ENCODE peak calls at places on chromosomes 13 and 19, in ten cellular contexts. U is body of pancreas, G is heart left ventricle, J is IMR-90, K is HCT116, Y is GM12878, S is A549, W is gastrocnemius medialis, H is HepG2, D is upper lobe of left lung. P is an unnamed sample.
A peak's percentile ranks its signal among the peaks of the same experiment; 100 is the strongest.

GRCh38 chr13:97286317-97287046 is 64.3 kb downstream of the MBNL2 start:
- ATAC-seq in W (peak; percentile 55), D (no peak), S (no peak), G (no peak), H (no peak), Y (no peak), J (no peak), K (no peak), U (no peak), P (no peak)

GRCh38 chr19:51448011-51448744 is 10.1 kb downstream of the SIGLEC8 start:
- ATAC-seq in G (no peak), S (no peak), J (no peak), K (no peak), H (no peak), Y (no peak), W (no peak), D (no peak), U (no peak), P (no peak)

GRCh38 chr13:66926851-66927524 is 303.1 kb downstream of the PCDH9 start:
- ATAC-seq in W (no peak), D (no peak), J (peak; percentile 60), Y (no peak), U (no peak), S (no peak), K (no peak), H (no peak), G (no peak), P (no peak)

GRCh38 chr19:38718747-38719543 is 25.3 kb downstream of the CAPN12 start:
- ATAC-seq in K (peak; percentile 51), J (peak; percentile 18), G (peak; percentile 44), Y (no peak), U (peak; percentile 61), S (peak; percentile 30), D (peak; percentile 44), W (peak; percentile 31), H (peak; percentile 9), P (peak; percentile 60)

GRCh38 chr19:4456566-4456842 is 1.1 kb downstream of the UBXN6 start:
- ATAC-seq in H (no peak), J (peak; percentile 37), D (peak; percentile 3), U (no peak), K (no peak), W (peak; percentile 4), S (no peak), G (peak; percentile 13), Y (no peak), P (peak; percentile 20)

GRCh38 chr19:49423985-49424303 is 703 bp upstream of the PTH2 start:
- ATAC-seq in Y (peak; percentile 20), D (no peak), S (no peak), W (no peak), G (no peak), U (no peak), J (no peak), K (no peak), H (no peak), P (no peak)

GRCh38 chr13:77448689-77449088 is 86.8 kb upstream of the SCEL start:
- ATAC-seq in W (no peak), D (no peak), U (no peak), Y (peak; percentile 74), G (no peak), K (no peak), J (no peak), H (no peak), S (no peak), P (no peak)

GRCh38 chr19:45597425-45598111 is 4.4 kb downstream of the GPR4 start:
- ATAC-seq in H (no peak), J (no peak), S (no peak), Y (no peak), G (peak; percentile 46), K (no peak), W (no peak), D (no peak), U (no peak), P (no peak)

GRCh38 chr19:12985049-12985776 is 10.1 kb upstream of the NFIX start:
- ATAC-seq in K (peak; percentile 78), U (peak; percentile 53), W (peak; percentile 93), S (peak; percentile 6), G (peak; percentile 58), H (peak; percentile 81), Y (peak; percentile 87), D (peak; percentile 79), J (no peak), P (peak; percentile 44)

GRCh38 chr13:75812751-75813181 is 176.6 kb downstream of the LMO7 start:
- ATAC-seq in G (peak; percentile 66), K (no peak), W (peak; percentile 40), H (no peak), S (no peak), U (peak; percentile 38), J (no peak), Y (no peak), D (no peak), P (no peak)

GRCh38 chr13:112053744-112054615 is 13.0 kb upstream of the SOX1 start:
- ATAC-seq in U (no peak), D (no peak), W (no peak), K (no peak), Y (no peak), S (no peak), G (no peak), J (no peak), H (no peak), P (no peak)

GRCh38 chr19:10399878-10400277 is 3.5 kb downstream of the CDC37 start:
- ATAC-seq in D (no peak), Y (no peak), U (no peak), J (no peak), G (peak; percentile 33), K (no peak), S (no peak), H (no peak), W (peak; percentile 28), P (no peak)

GRCh38 chr13:42812311-42812710 is 30.9 kb downstream of the FAM216B start:
- ATAC-seq in U (no peak), G (no peak), Y (peak; percentile 51), S (no peak), H (peak; percentile 62), K (no peak), J (no peak), D (no peak), W (no peak), P (no peak)

GRCh38 chr13:46817081-46817480 is 20.1 kb upstream of the ESD start:
- ATAC-seq in S (no peak), W (no peak), Y (no peak), J (no peak), D (no peak), U (no peak), K (no peak), H (no peak), G (no peak), P (no peak)

GRCh38 chr19:19599190-19599535 is 19.3 kb downstream of the PBX4 start:
- ATAC-seq in G (no peak), S (no peak), U (no peak), J (no peak), Y (no peak), D (no peak), H (no peak), W (no peak), K (no peak), P (no peak)

GRCh38 chr19:8610928-8611284 is 391 bp upstream of the ADAMTS10 start:
- ATAC-seq in S (no peak), Y (no peak), G (no peak), H (no peak), J (no peak), D (no peak), W (no peak), U (no peak), K (no peak), P (no peak)

GRCh38 chr19:8611890-8612806 is 1.6 kb upstream of the ADAMTS10 start:
- ATAC-seq in U (peak; percentile 16), D (no peak), S (peak; percentile 70), H (no peak), G (peak; percentile 70), K (no peak), Y (peak; percentile 22), W (peak; percentile 17), J (no peak), P (peak; percentile 64)

GRCh38 chr19:8612807-8613171 is 2.3 kb upstream of the ADAMTS10 start:
- ATAC-seq in G (no peak), K (no peak), J (no peak), D (no peak), H (no peak), U (no peak), S (no peak), Y (peak; percentile 33), W (no peak), P (no peak)

GRCh38 chr19:8610041-8610927 is at the start of gene ADAMTS10:
- ATAC-seq in W (no peak), H (no peak), Y (no peak), S (peak; percentile 14), U (peak; percentile 23), J (peak; percentile 13), K (peak; percentile 35), D (no peak), G (peak; percentile 3), P (peak; percentile 32)

GRCh38 chr19:8611391-8611883 is 922 bp upstream of the ADAMTS10 start:
- ATAC-seq in H (no peak), J (no peak), Y (no peak), W (no peak), D (no peak), K (no peak), U (no peak), S (no peak), G (no peak), P (no peak)
- H3K27ac ChIP-seq in H (no peak overlapping the region), J (no peak overlapping the region), Y (no peak overlapping the region), W (peak overlapping the region; percentile 41), D (peak overlapping the region; percentile 42), K (no peak overlapping the region), U (peak overlapping the region; percentile 23), S (peak overlapping the region; percentile 99), G (peak overlapping the region; percentile 49), P (peak overlapping the region; percentile 75)

DNA sequence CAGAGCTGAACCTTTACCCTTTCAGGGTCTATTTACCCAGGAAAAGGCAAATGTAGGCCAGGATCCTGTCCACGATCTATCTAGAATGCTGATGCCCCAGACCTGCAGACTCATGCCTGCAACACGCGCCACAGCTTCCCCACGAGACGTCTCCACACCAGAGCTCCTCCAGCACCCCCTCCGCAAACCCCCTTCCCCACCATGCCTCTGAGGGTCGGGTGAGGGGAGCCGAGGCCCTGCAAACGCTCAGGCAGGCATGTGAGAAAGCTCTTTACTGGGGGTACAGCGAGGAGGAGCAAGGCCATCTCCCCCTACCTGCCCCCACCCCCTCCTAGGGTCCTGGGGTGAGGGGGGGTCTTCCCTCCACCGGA is 8.9 kb downstream of the DYRK1B start:
- ATAC-seq in U (no peak), J (no peak), G (no peak), S (no peak), K (no peak), Y (no peak), D (no peak), W (no peak), H (no peak), P (no peak)
- H3K4me3 ChIP-seq in U (no peak overlapping the region), J (no peak overlapping the region), G (no peak overlapping the region), S (no peak overlapping the region), K (no peak overlapping the region), Y (no peak overlapping the region), D (no peak overlapping the region), W (no peak overlapping the region), H (no peak overlapping the region), P (peak overlapping the region; percentile 70)

GRCh38 chr13:113584870-113585671 is 518 bp downstream of the TFDP1 start:
- ATAC-seq in D (no peak), W (no peak), J (peak; percentile 40), K (peak; percentile 41), H (peak; percentile 3), Y (peak; percentile 72), U (peak; percentile 28), S (peak; percentile 40), G (no peak), P (peak; percentile 6)
- TF ChIP-seq POLR2A in D (no peak), W (no peak), J (no peak), K (no peak), H (no peak), Y (peak; percentile 53), U (no peak), S (no peak), G (no peak), P (no peak)

GRCh38 chr19:34481861-34482379 is 362 bp downstream of the WTIP start:
- ATAC-seq in S (peak; percentile 70), K (peak; percentile 68), W (peak; percentile 46), H (peak; percentile 16), Y (no peak), J (peak; percentile 71), D (no peak), G (peak; percentile 22), U (peak; percentile 62), P (peak; percentile 80)
- H3K27ac ChIP-seq in S (peak overlapping the region; percentile 91), K (peak overlapping the region; percentile 52), W (peak overlapping the region; percentile 46), H (no peak overlapping the region), Y (no peak overlapping the region), J (peak overlapping the region; percentile 36), D (peak overlapping the region; percentile 15), G (peak overlapping the region; percentile 17), U (no peak overlapping the region), P (peak overlapping the region; percentile 93)

P was measured in gastroesophageal sphincter.